ENCODE peak calls at places on chromosomes 13 and 19, in ten cellular contexts. One of them, this sample, is unnamed.

GRCh38 chr19:1441677-1442438 is 3.7 kb downstream of the RPS15 start:
- DNase-seq in stimulated activated CD8-positive, alpha-beta memory T cell treated with anti-CD3 and anti-CD28 coated beads, Interleukin-2, amount 100 ng/mL, for 48 hours: no peak
- DNase-seq in OCI-LY7: no peak
- DNase-seq in stimulated activated CD4-positive, alpha-beta T cell treated with anti-CD3 and anti-CD28 coated beads, Interleukin-2, amount 100 ng/mL, for 48 hours: no peak
- DNase-seq in Peyer's patch: no peak
- DNase-seq in astrocyte of the spinal cord: no peak
- DNase-seq in activated T-helper 2 cell treated with anti-CD3 and anti-CD28 coated beads, Interferon-gamma antibody, Interleukin-2, Interleukin-4, amounts not matched to agents 10 μg/mL and 5 μg/mL and 100 μg/mL, durations not matched to agents 14 hours and 24 hours and 36 hours: no peak
- DNase-seq in fibroblast of lung: no peak
- DNase-seq in activated naive CD4-positive, alpha-beta T cell treated with Interleukin-2 at 50 U/mL for 16 hours: no peak
- DNase-seq in T-helper 1 cell: no peak
- DNase-seq in this sample: no peak

GRCh38 chr13:36193151-36193855 is 21.1 kb downstream of the SOHLH2 start:
- DNase-seq in stimulated activated CD8-positive, alpha-beta memory T cell treated with anti-CD3 and anti-CD28 coated beads, Interleukin-2, amount 100 ng/mL, for 48 hours: no peak
- DNase-seq in OCI-LY7: no peak
- DNase-seq in stimulated activated CD4-positive, alpha-beta T cell treated with anti-CD3 and anti-CD28 coated beads, Interleukin-2, amount 100 ng/mL, for 48 hours: no peak
- DNase-seq in Peyer's patch: no peak
- DNase-seq in astrocyte of the spinal cord: peak
- DNase-seq in activated T-helper 2 cell treated with anti-CD3 and anti-CD28 coated beads, Interferon-gamma antibody, Interleukin-2, Interleukin-4, amounts not matched to agents 10 μg/mL and 5 μg/mL and 100 μg/mL, durations not matched to agents 14 hours and 24 hours and 36 hours: no peak
- DNase-seq in fibroblast of lung: peak
- DNase-seq in activated naive CD4-positive, alpha-beta T cell treated with Interleukin-2 at 50 U/mL for 16 hours: no peak
- DNase-seq in T-helper 1 cell: no peak
- DNase-seq in this sample: peak

GRCh38 chr13:93740334-93740733 is 513.7 kb downstream of the GPC6 start:
- DNase-seq in stimulated activated CD8-positive, alpha-beta memory T cell treated with anti-CD3 and anti-CD28 coated beads, Interleukin-2, amount 100 ng/mL, for 48 hours: no peak
- DNase-seq in OCI-LY7: no peak
- DNase-seq in stimulated activated CD4-positive, alpha-beta T cell treated with anti-CD3 and anti-CD28 coated beads, Interleukin-2, amount 100 ng/mL, for 48 hours: no peak
- DNase-seq in Peyer's patch: no peak
- DNase-seq in astrocyte of the spinal cord: no peak
- DNase-seq in activated T-helper 2 cell treated with anti-CD3 and anti-CD28 coated beads, Interferon-gamma antibody, Interleukin-2, Interleukin-4, amounts not matched to agents 10 μg/mL and 5 μg/mL and 100 μg/mL, durations not matched to agents 14 hours and 24 hours and 36 hours: no peak
- DNase-seq in fibroblast of lung: peak
- DNase-seq in activated naive CD4-positive, alpha-beta T cell treated with Interleukin-2 at 50 U/mL for 16 hours: no peak
- DNase-seq in T-helper 1 cell: no peak
- DNase-seq in this sample: peak

GRCh38 chr19:50315773-50316448 is 13.3 kb downstream of the KCNC3 start:
- DNase-seq in stimulated activated CD8-positive, alpha-beta memory T cell treated with anti-CD3 and anti-CD28 coated beads, Interleukin-2, amount 100 ng/mL, for 48 hours: no peak
- DNase-seq in OCI-LY7: no peak
- DNase-seq in stimulated activated CD4-positive, alpha-beta T cell treated with anti-CD3 and anti-CD28 coated beads, Interleukin-2, amount 100 ng/mL, for 48 hours: no peak
- DNase-seq in Peyer's patch: peak
- DNase-seq in astrocyte of the spinal cord: peak
- DNase-seq in activated T-helper 2 cell treated with anti-CD3 and anti-CD28 coated beads, Interferon-gamma antibody, Interleukin-2, Interleukin-4, amounts not matched to agents 10 μg/mL and 5 μg/mL and 100 μg/mL, durations not matched to agents 14 hours and 24 hours and 36 hours: no peak
- DNase-seq in fibroblast of lung: no peak
- DNase-seq in activated naive CD4-positive, alpha-beta T cell treated with Interleukin-2 at 50 U/mL for 16 hours: peak
- DNase-seq in T-helper 1 cell: peak
- DNase-seq in this sample: peak

GRCh38 chr13:28031220-28031903 is 42.9 kb upstream of the URAD start:
- DNase-seq in stimulated activated CD8-positive, alpha-beta memory T cell treated with anti-CD3 and anti-CD28 coated beads, Interleukin-2, amount 100 ng/mL, for 48 hours: no peak
- DNase-seq in OCI-LY7: no peak
- DNase-seq in stimulated activated CD4-positive, alpha-beta T cell treated with anti-CD3 and anti-CD28 coated beads, Interleukin-2, amount 100 ng/mL, for 48 hours: no peak
- DNase-seq in Peyer's patch: no peak
- DNase-seq in astrocyte of the spinal cord: no peak
- DNase-seq in activated T-helper 2 cell treated with anti-CD3 and anti-CD28 coated beads, Interferon-gamma antibody, Interleukin-2, Interleukin-4, amounts not matched to agents 10 μg/mL and 5 μg/mL and 100 μg/mL, durations not matched to agents 14 hours and 24 hours and 36 hours: no peak
- DNase-seq in fibroblast of lung: no peak
- DNase-seq in activated naive CD4-positive, alpha-beta T cell treated with Interleukin-2 at 50 U/mL for 16 hours: no peak
- DNase-seq in T-helper 1 cell: no peak
- DNase-seq in this sample: no peak

GRCh38 chr19:1085676-1086442 is 9.3 kb downstream of the POLR2E start:
- DNase-seq in stimulated activated CD8-positive, alpha-beta memory T cell treated with anti-CD3 and anti-CD28 coated beads, Interleukin-2, amount 100 ng/mL, for 48 hours: no peak
- DNase-seq in OCI-LY7: no peak
- DNase-seq in stimulated activated CD4-positive, alpha-beta T cell treated with anti-CD3 and anti-CD28 coated beads, Interleukin-2, amount 100 ng/mL, for 48 hours: no peak
- DNase-seq in Peyer's patch: no peak
- DNase-seq in astrocyte of the spinal cord: no peak
- DNase-seq in activated T-helper 2 cell treated with anti-CD3 and anti-CD28 coated beads, Interferon-gamma antibody, Interleukin-2, Interleukin-4, amounts not matched to agents 10 μg/mL and 5 μg/mL and 100 μg/mL, durations not matched to agents 14 hours and 24 hours and 36 hours: no peak
- DNase-seq in fibroblast of lung: no peak
- DNase-seq in activated naive CD4-positive, alpha-beta T cell treated with Interleukin-2 at 50 U/mL for 16 hours: no peak
- DNase-seq in T-helper 1 cell: no peak
- DNase-seq in this sample: no peak

GRCh38 chr13:41909524-41909923 is 51.4 kb downstream of the VWA8 start:
- DNase-seq in stimulated activated CD8-positive, alpha-beta memory T cell treated with anti-CD3 and anti-CD28 coated beads, Interleukin-2, amount 100 ng/mL, for 48 hours: no peak
- DNase-seq in OCI-LY7: no peak
- DNase-seq in stimulated activated CD4-positive, alpha-beta T cell treated with anti-CD3 and anti-CD28 coated beads, Interleukin-2, amount 100 ng/mL, for 48 hours: no peak
- DNase-seq in Peyer's patch: no peak
- DNase-seq in astrocyte of the spinal cord: no peak
- DNase-seq in activated T-helper 2 cell treated with anti-CD3 and anti-CD28 coated beads, Interferon-gamma antibody, Interleukin-2, Interleukin-4, amounts not matched to agents 10 μg/mL and 5 μg/mL and 100 μg/mL, durations not matched to agents 14 hours and 24 hours and 36 hours: no peak
- DNase-seq in fibroblast of lung: peak
- DNase-seq in activated naive CD4-positive, alpha-beta T cell treated with Interleukin-2 at 50 U/mL for 16 hours: no peak
- DNase-seq in T-helper 1 cell: no peak
- DNase-seq in this sample: peak

GRCh38 chr13:52974711-52975110 is 53.9 kb upstream of the OLFM4 start:
- DNase-seq in stimulated activated CD8-positive, alpha-beta memory T cell treated with anti-CD3 and anti-CD28 coated beads, Interleukin-2, amount 100 ng/mL, for 48 hours: no peak
- DNase-seq in OCI-LY7: no peak
- DNase-seq in stimulated activated CD4-positive, alpha-beta T cell treated with anti-CD3 and anti-CD28 coated beads, Interleukin-2, amount 100 ng/mL, for 48 hours: no peak
- DNase-seq in Peyer's patch: no peak
- DNase-seq in astrocyte of the spinal cord: no peak
- DNase-seq in activated T-helper 2 cell treated with anti-CD3 and anti-CD28 coated beads, Interferon-gamma antibody, Interleukin-2, Interleukin-4, amounts not matched to agents 10 μg/mL and 5 μg/mL and 100 μg/mL, durations not matched to agents 14 hours and 24 hours and 36 hours: no peak
- DNase-seq in fibroblast of lung: no peak
- DNase-seq in activated naive CD4-positive, alpha-beta T cell treated with Interleukin-2 at 50 U/mL for 16 hours: no peak
- DNase-seq in T-helper 1 cell: no peak
- DNase-seq in this sample: no peak

GRCh38 chr19:50465986-50466771 is 10.1 kb upstream of the EMC10 start:
- DNase-seq in stimulated activated CD8-positive, alpha-beta memory T cell treated with anti-CD3 and anti-CD28 coated beads, Interleukin-2, amount 100 ng/mL, for 48 hours: no peak
- DNase-seq in OCI-LY7: no peak
- DNase-seq in stimulated activated CD4-positive, alpha-beta T cell treated with anti-CD3 and anti-CD28 coated beads, Interleukin-2, amount 100 ng/mL, for 48 hours: no peak
- DNase-seq in Peyer's patch: peak
- DNase-seq in astrocyte of the spinal cord: no peak
- DNase-seq in activated T-helper 2 cell treated with anti-CD3 and anti-CD28 coated beads, Interferon-gamma antibody, Interleukin-2, Interleukin-4, amounts not matched to agents 10 μg/mL and 5 μg/mL and 100 μg/mL, durations not matched to agents 14 hours and 24 hours and 36 hours: no peak
- DNase-seq in fibroblast of lung: peak
- DNase-seq in activated naive CD4-positive, alpha-beta T cell treated with Interleukin-2 at 50 U/mL for 16 hours: no peak
- DNase-seq in T-helper 1 cell: no peak
- DNase-seq in this sample: peak

GRCh38 chr13:48977973-48978372 is 2.3 kb downstream of the FNDC3A start:
- DNase-seq in stimulated activated CD8-positive, alpha-beta memory T cell treated with anti-CD3 and anti-CD28 coated beads, Interleukin-2, amount 100 ng/mL, for 48 hours: no peak
- DNase-seq in OCI-LY7: peak
- DNase-seq in stimulated activated CD4-positive, alpha-beta T cell treated with anti-CD3 and anti-CD28 coated beads, Interleukin-2, amount 100 ng/mL, for 48 hours: no peak
- DNase-seq in Peyer's patch: no peak
- DNase-seq in astrocyte of the spinal cord: peak
- DNase-seq in activated T-helper 2 cell treated with anti-CD3 and anti-CD28 coated beads, Interferon-gamma antibody, Interleukin-2, Interleukin-4, amounts not matched to agents 10 μg/mL and 5 μg/mL and 100 μg/mL, durations not matched to agents 14 hours and 24 hours and 36 hours: no peak
- DNase-seq in fibroblast of lung: peak
- DNase-seq in activated naive CD4-positive, alpha-beta T cell treated with Interleukin-2 at 50 U/mL for 16 hours: no peak
- DNase-seq in T-helper 1 cell: no peak
- DNase-seq in this sample: no peak

GRCh38 chr13:40190656-40191100 is 475.8 kb downstream of the FOXO1 start:
- DNase-seq in stimulated activated CD8-positive, alpha-beta memory T cell treated with anti-CD3 and anti-CD28 coated beads, Interleukin-2, amount 100 ng/mL, for 48 hours: peak
- DNase-seq in OCI-LY7: peak
- DNase-seq in stimulated activated CD4-positive, alpha-beta T cell treated with anti-CD3 and anti-CD28 coated beads, Interleukin-2, amount 100 ng/mL, for 48 hours: peak
- DNase-seq in Peyer's patch: no peak
- DNase-seq in astrocyte of the spinal cord: peak
- DNase-seq in activated T-helper 2 cell treated with anti-CD3 and anti-CD28 coated beads, Interferon-gamma antibody, Interleukin-2, Interleukin-4, amounts not matched to agents 10 μg/mL and 5 μg/mL and 100 μg/mL, durations not matched to agents 14 hours and 24 hours and 36 hours: peak
- DNase-seq in fibroblast of lung: peak
- DNase-seq in activated naive CD4-positive, alpha-beta T cell treated with Interleukin-2 at 50 U/mL for 16 hours: peak
- DNase-seq in T-helper 1 cell: peak
- DNase-seq in this sample: no peak

GRCh38 chr13:40252241-40252640 is 414.2 kb downstream of the FOXO1 start:
- DNase-seq in stimulated activated CD8-positive, alpha-beta memory T cell treated with anti-CD3 and anti-CD28 coated beads, Interleukin-2, amount 100 ng/mL, for 48 hours: no peak
- DNase-seq in OCI-LY7: no peak
- DNase-seq in stimulated activated CD4-positive, alpha-beta T cell treated with anti-CD3 and anti-CD28 coated beads, Interleukin-2, amount 100 ng/mL, for 48 hours: no peak
- DNase-seq in Peyer's patch: no peak
- DNase-seq in astrocyte of the spinal cord: no peak
- DNase-seq in activated T-helper 2 cell treated with anti-CD3 and anti-CD28 coated beads, Interferon-gamma antibody, Interleukin-2, Interleukin-4, amounts not matched to agents 10 μg/mL and 5 μg/mL and 100 μg/mL, durations not matched to agents 14 hours and 24 hours and 36 hours: no peak
- DNase-seq in fibroblast of lung: no peak
- DNase-seq in activated naive CD4-positive, alpha-beta T cell treated with Interleukin-2 at 50 U/mL for 16 hours: no peak
- DNase-seq in T-helper 1 cell: no peak
- DNase-seq in this sample: no peak

GRCh38 chr19:31285744-31286143 is 63.5 kb downstream of the TSHZ3 start:
- DNase-seq in stimulated activated CD8-positive, alpha-beta memory T cell treated with anti-CD3 and anti-CD28 coated beads, Interleukin-2, amount 100 ng/mL, for 48 hours: no peak
- DNase-seq in OCI-LY7: no peak
- DNase-seq in stimulated activated CD4-positive, alpha-beta T cell treated with anti-CD3 and anti-CD28 coated beads, Interleukin-2, amount 100 ng/mL, for 48 hours: no peak
- DNase-seq in Peyer's patch: peak
- DNase-seq in astrocyte of the spinal cord: peak
- DNase-seq in activated T-helper 2 cell treated with anti-CD3 and anti-CD28 coated beads, Interferon-gamma antibody, Interleukin-2, Interleukin-4, amounts not matched to agents 10 μg/mL and 5 μg/mL and 100 μg/mL, durations not matched to agents 14 hours and 24 hours and 36 hours: no peak
- DNase-seq in fibroblast of lung: peak
- DNase-seq in activated naive CD4-positive, alpha-beta T cell treated with Interleukin-2 at 50 U/mL for 16 hours: no peak
- DNase-seq in T-helper 1 cell: no peak
- DNase-seq in this sample: no peak

GRCh38 chr19:10895920-10896319 is 24.6 kb downstream of the CARM1 start:
- DNase-seq in stimulated activated CD8-positive, alpha-beta memory T cell treated with anti-CD3 and anti-CD28 coated beads, Interleukin-2, amount 100 ng/mL, for 48 hours: no peak
- DNase-seq in OCI-LY7: no peak
- DNase-seq in stimulated activated CD4-positive, alpha-beta T cell treated with anti-CD3 and anti-CD28 coated beads, Interleukin-2, amount 100 ng/mL, for 48 hours: no peak
- DNase-seq in Peyer's patch: no peak
- DNase-seq in astrocyte of the spinal cord: no peak
- DNase-seq in activated T-helper 2 cell treated with anti-CD3 and anti-CD28 coated beads, Interferon-gamma antibody, Interleukin-2, Interleukin-4, amounts not matched to agents 10 μg/mL and 5 μg/mL and 100 μg/mL, durations not matched to agents 14 hours and 24 hours and 36 hours: no peak
- DNase-seq in fibroblast of lung: no peak
- DNase-seq in activated naive CD4-positive, alpha-beta T cell treated with Interleukin-2 at 50 U/mL for 16 hours: no peak
- DNase-seq in T-helper 1 cell: no peak
- DNase-seq in this sample: no peak

GRCh38 chr13:100146534-100146933 is 57.6 kb downstream of the PCCA start:
- DNase-seq in stimulated activated CD8-positive, alpha-beta memory T cell treated with anti-CD3 and anti-CD28 coated beads, Interleukin-2, amount 100 ng/mL, for 48 hours: no peak
- DNase-seq in OCI-LY7: no peak
- DNase-seq in stimulated activated CD4-positive, alpha-beta T cell treated with anti-CD3 and anti-CD28 coated beads, Interleukin-2, amount 100 ng/mL, for 48 hours: no peak
- DNase-seq in Peyer's patch: no peak
- DNase-seq in astrocyte of the spinal cord: no peak
- DNase-seq in activated T-helper 2 cell treated with anti-CD3 and anti-CD28 coated beads, Interferon-gamma antibody, Interleukin-2, Interleukin-4, amounts not matched to agents 10 μg/mL and 5 μg/mL and 100 μg/mL, durations not matched to agents 14 hours and 24 hours and 36 hours: no peak
- DNase-seq in fibroblast of lung: no peak
- DNase-seq in activated naive CD4-positive, alpha-beta T cell treated with Interleukin-2 at 50 U/mL for 16 hours: no peak
- DNase-seq in T-helper 1 cell: no peak
- DNase-seq in this sample: no peak

GRCh38 chr19:39802958-39803357 is 24.3 kb downstream of the LEUTX start:
- DNase-seq in stimulated activated CD8-positive, alpha-beta memory T cell treated with anti-CD3 and anti-CD28 coated beads, Interleukin-2, amount 100 ng/mL, for 48 hours: no peak
- DNase-seq in OCI-LY7: no peak
- DNase-seq in stimulated activated CD4-positive, alpha-beta T cell treated with anti-CD3 and anti-CD28 coated beads, Interleukin-2, amount 100 ng/mL, for 48 hours: no peak
- DNase-seq in Peyer's patch: no peak
- DNase-seq in astrocyte of the spinal cord: no peak
- DNase-seq in activated T-helper 2 cell treated with anti-CD3 and anti-CD28 coated beads, Interferon-gamma antibody, Interleukin-2, Interleukin-4, amounts not matched to agents 10 μg/mL and 5 μg/mL and 100 μg/mL, durations not matched to agents 14 hours and 24 hours and 36 hours: no peak
- DNase-seq in fibroblast of lung: no peak
- DNase-seq in activated naive CD4-positive, alpha-beta T cell treated with Interleukin-2 at 50 U/mL for 16 hours: no peak
- DNase-seq in T-helper 1 cell: no peak
- DNase-seq in this sample: no peak

GRCh38 chr13:27372896-27373295 is 51.5 kb upstream of the GTF3A start:
- DNase-seq in stimulated activated CD8-positive, alpha-beta memory T cell treated with anti-CD3 and anti-CD28 coated beads, Interleukin-2, amount 100 ng/mL, for 48 hours: no peak
- DNase-seq in OCI-LY7: no peak
- DNase-seq in stimulated activated CD4-positive, alpha-beta T cell treated with anti-CD3 and anti-CD28 coated beads, Interleukin-2, amount 100 ng/mL, for 48 hours: no peak
- DNase-seq in Peyer's patch: peak
- DNase-seq in astrocyte of the spinal cord: no peak
- DNase-seq in activated T-helper 2 cell treated with anti-CD3 and anti-CD28 coated beads, Interferon-gamma antibody, Interleukin-2, Interleukin-4, amounts not matched to agents 10 μg/mL and 5 μg/mL and 100 μg/mL, durations not matched to agents 14 hours and 24 hours and 36 hours: no peak
- DNase-seq in fibroblast of lung: no peak
- DNase-seq in activated naive CD4-positive, alpha-beta T cell treated with Interleukin-2 at 50 U/mL for 16 hours: no peak
- DNase-seq in T-helper 1 cell: no peak
- DNase-seq in this sample: peak

GRCh38 chr13:100291626-100292025 is 202.7 kb downstream of the PCCA start:
- DNase-seq in stimulated activated CD8-positive, alpha-beta memory T cell treated with anti-CD3 and anti-CD28 coated beads, Interleukin-2, amount 100 ng/mL, for 48 hours: no peak
- DNase-seq in OCI-LY7: no peak
- DNase-seq in stimulated activated CD4-positive, alpha-beta T cell treated with anti-CD3 and anti-CD28 coated beads, Interleukin-2, amount 100 ng/mL, for 48 hours: no peak
- DNase-seq in Peyer's patch: no peak
- DNase-seq in astrocyte of the spinal cord: no peak
- DNase-seq in activated T-helper 2 cell treated with anti-CD3 and anti-CD28 coated beads, Interferon-gamma antibody, Interleukin-2, Interleukin-4, amounts not matched to agents 10 μg/mL and 5 μg/mL and 100 μg/mL, durations not matched to agents 14 hours and 24 hours and 36 hours: no peak
- DNase-seq in fibroblast of lung: no peak
- DNase-seq in activated naive CD4-positive, alpha-beta T cell treated with Interleukin-2 at 50 U/mL for 16 hours: no peak
- DNase-seq in T-helper 1 cell: no peak
- DNase-seq in this sample: no peak

GRCh38 chr13:28138012-28138755 is at the start of gene PAN3:
- DNase-seq in stimulated activated CD8-positive, alpha-beta memory T cell treated with anti-CD3 and anti-CD28 coated beads, Interleukin-2, amount 100 ng/mL, for 48 hours: peak
- DNase-seq in OCI-LY7: peak
- DNase-seq in stimulated activated CD4-positive, alpha-beta T cell treated with anti-CD3 and anti-CD28 coated beads, Interleukin-2, amount 100 ng/mL, for 48 hours: peak
- DNase-seq in Peyer's patch: peak
- DNase-seq in astrocyte of the spinal cord: peak
- DNase-seq in activated T-helper 2 cell treated with anti-CD3 and anti-CD28 coated beads, Interferon-gamma antibody, Interleukin-2, Interleukin-4, amounts not matched to agents 10 μg/mL and 5 μg/mL and 100 μg/mL, durations not matched to agents 14 hours and 24 hours and 36 hours: peak
- DNase-seq in fibroblast of lung: peak
- DNase-seq in activated naive CD4-positive, alpha-beta T cell treated with Interleukin-2 at 50 U/mL for 16 hours: peak
- DNase-seq in T-helper 1 cell: peak
- DNase-seq in this sample: peak

GRCh38 chr13:19606152-19606551 is 27.3 kb upstream of the MPHOSPH8 start:
- DNase-seq in stimulated activated CD8-positive, alpha-beta memory T cell treated with anti-CD3 and anti-CD28 coated beads, Interleukin-2, amount 100 ng/mL, for 48 hours: no peak
- DNase-seq in OCI-LY7: no peak
- DNase-seq in stimulated activated CD4-positive, alpha-beta T cell treated with anti-CD3 and anti-CD28 coated beads, Interleukin-2, amount 100 ng/mL, for 48 hours: no peak
- DNase-seq in Peyer's patch: no peak
- DNase-seq in astrocyte of the spinal cord: no peak
- DNase-seq in activated T-helper 2 cell treated with anti-CD3 and anti-CD28 coated beads, Interferon-gamma antibody, Interleukin-2, Interleukin-4, amounts not matched to agents 10 μg/mL and 5 μg/mL and 100 μg/mL, durations not matched to agents 14 hours and 24 hours and 36 hours: no peak
- DNase-seq in fibroblast of lung: peak
- DNase-seq in activated naive CD4-positive, alpha-beta T cell treated with Interleukin-2 at 50 U/mL for 16 hours: no peak
- DNase-seq in T-helper 1 cell: no peak
- DNase-seq in this sample: no peak

This sample was measured in NCI-H1417.